ENCODE peak calls at places on chromosome 12, in five cellular contexts. S is endothelial cell of umbilical vein, G is A549, V is HCT116, B is HepG2. H is an unnamed sample.

GRCh38 chr12:83710851-83711250 is 1024.1 kb downstream of the TMTC2 start:
- DNase-seq in S (no peak), G (no peak), V (no peak), B (no peak), H (no peak)

GRCh38 chr12:131816495-131816894 is 11.7 kb upstream of the MMP17 start:
- DNase-seq in S (no peak), G (no peak), V (no peak), B (no peak), H (no peak)

GRCh38 chr12:22334696-22335290 is at the start of gene ST8SIA1:
- DNase-seq in S (no peak), G (no peak), V (no peak), B (peak; percentile 7), H (no peak)

GRCh38 chr12:108101605-108102175 is 27.4 kb upstream of the WSCD2 start:
- DNase-seq in S (no peak), G (no peak), V (no peak), B (no peak), H (no peak)

GRCh38 chr12:43795716-43796282 is 10.3 kb downstream of the TWF1 start:
- DNase-seq in S (no peak), G (peak; percentile 58), V (no peak), B (peak; percentile 60), H (no peak)

GRCh38 chr12:116370004-116370404 is 92.5 kb upstream of the MED13L start:
- DNase-seq in S (no peak), G (peak; percentile 75), V (no peak), B (no peak), H (no peak)

GRCh38 chr12:115325858-115326257 is 641.9 kb upstream of the TBX3 start:
- DNase-seq in S (no peak), G (no peak), V (no peak), B (no peak), H (no peak)

GRCh38 chr12:28611501-28611900 is 421.2 kb downstream of the CCDC91 start:
- DNase-seq in S (no peak), G (no peak), V (no peak), B (no peak), H (no peak)

GRCh38 chr12:25130741-25131188 is 64.2 kb downstream of the DNAI7 start:
- DNase-seq in S (peak; percentile 49), G (peak; percentile 44), V (peak; percentile 22), B (peak; percentile 31), H (peak; percentile 67)

GRCh38 chr12:1848741-1849140 is 28.4 kb downstream of the LRTM2 start:
- DNase-seq in S (no peak), G (no peak), V (no peak), B (no peak), H (peak; percentile 85)

GRCh38 chr12:40336573-40337199 is 111.9 kb downstream of the LRRK2 start:
- DNase-seq in S (peak; percentile 28), G (peak; percentile 27), V (no peak), B (peak; percentile 2), H (peak; percentile 30)

GRCh38 chr12:68559984-68560822 is 50.5 kb upstream of the RAP1B start:
- DNase-seq in S (peak; percentile 53), G (no peak), V (no peak), B (no peak), H (peak; percentile 79)

GRCh38 chr12:132356686-132357622 is 27.6 kb upstream of the GALNT9 start:
- DNase-seq in S (peak; percentile 51), G (peak; percentile 52), V (peak; percentile 22), B (no peak), H (peak; percentile 95)

GRCh38 chr12:132429122-132429931 is 60.6 kb upstream of the FBRSL1 start:
- DNase-seq in S (no peak), G (no peak), V (no peak), B (peak; percentile 20), H (peak; percentile 92)

GRCh38 chr12:15580431-15580830 is 208.8 kb downstream of the EPS8 start:
- DNase-seq in S (no peak), G (no peak), V (no peak), B (no peak), H (no peak)

GRCh38 chr12:107229827-107230226 is 136.5 kb upstream of the CRY1 start:
- DNase-seq in S (no peak), G (no peak), V (no peak), B (no peak), H (no peak)

GRCh38 chr12:65164244-65164643 is 5.1 kb upstream of the LEMD3 start:
- DNase-seq in S (no peak), G (no peak), V (no peak), B (no peak), H (no peak)

GRCh38 chr12:65163755-65164154 is 5.6 kb upstream of the LEMD3 start:
- DNase-seq in S (no peak), G (no peak), V (no peak), B (no peak), H (peak; percentile 61)

GRCh38 chr12:65168606-65169310 is 625 bp upstream of the LEMD3 start:
- DNase-seq in S (no peak), G (no peak), V (no peak), B (no peak), H (no peak)

GRCh38 chr12:65162609-65163008 is 6.8 kb upstream of the LEMD3 start:
- DNase-seq in S (no peak), G (no peak), V (no peak), B (no peak), H (no peak)

GRCh38 chr12:65164774-65165173 is 4.6 kb upstream of the LEMD3 start:
- DNase-seq in S (no peak), G (no peak), V (no peak), B (no peak), H (no peak)
- TF ChIP-seq POLR2A in S (no peak), G (no peak), V (no peak), B (no peak), H (no peak)

GRCh38 chr12:49340095-49340870 is 3.3 kb upstream of the C1QL4 start:
- DNase-seq in S (no peak), G (no peak), V (no peak), B (no peak), H (no peak)

GRCh38 chr12:49342914-49343731 is 3.6 kb upstream of the DNAJC22 start:
- DNase-seq in S (no peak), G (peak; percentile 35), V (no peak), B (no peak), H (no peak)

GRCh38 chr12:49341777-49342065 is 4.7 kb upstream of the C1QL4 start:
- DNase-seq in S (no peak), G (no peak), V (no peak), B (no peak), H (no peak)

GRCh38 chr12:49340971-49341776 is 4.2 kb upstream of the C1QL4 start:
- DNase-seq in S (no peak), G (no peak), V (no peak), B (no peak), H (no peak)

GRCh38 chr12:49342066-49342913 is 4.4 kb upstream of the DNAJC22 start:
- DNase-seq in S (peak; percentile 76), G (peak; percentile 95), V (peak; percentile 79), B (peak; percentile 86), H (peak; percentile 93)
- H3K4me3 ChIP-seq in S (peak overlapping the region; percentile 25), G (peak overlapping the region; percentile 48), V (peak overlapping the region; percentile 47), B (peak overlapping the region; percentile 71), H (no peak overlapping the region)

DNA sequence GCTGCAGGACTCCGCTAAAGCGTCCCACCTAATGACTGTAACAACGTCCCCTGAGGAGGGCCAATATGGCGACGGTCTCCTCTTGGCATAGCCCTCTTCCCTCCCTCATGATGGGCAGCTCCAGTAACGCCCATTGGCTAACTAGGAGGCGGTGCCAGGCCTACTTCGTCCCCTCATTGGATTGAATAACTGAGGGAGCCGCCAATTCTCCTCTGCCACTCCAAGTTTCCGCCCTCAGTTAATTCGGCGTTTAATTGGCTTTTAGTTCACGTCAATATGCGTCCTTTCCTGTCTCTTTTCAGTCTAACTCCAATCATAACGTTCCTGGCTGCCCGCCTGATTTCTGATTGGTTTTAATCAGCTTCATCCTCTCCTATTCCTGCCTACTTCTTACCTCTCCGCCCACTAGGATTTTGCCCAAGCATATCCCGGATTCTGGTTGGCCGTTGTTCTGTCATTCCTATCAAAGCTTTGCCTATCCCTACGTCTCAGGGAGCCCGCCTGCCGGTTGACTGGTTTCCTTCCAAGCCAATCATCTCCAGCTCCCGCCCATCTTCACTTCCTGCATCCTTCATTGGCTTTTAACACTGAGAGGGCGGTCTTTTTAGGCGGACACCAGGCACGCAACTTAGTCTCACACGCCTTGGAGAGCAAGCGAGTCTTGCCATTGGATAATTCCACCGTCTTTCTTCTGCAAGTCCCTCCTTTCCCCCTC is 430 bp upstream of the SP1 start:
- DNase-seq in S (peak; percentile 100), G (peak; percentile 100), V (peak; percentile 100), B (peak; percentile 100), H (peak; percentile 100)
- TF ChIP-seq POLR2A in S (peak; percentile 90), G (peak; percentile 82), V (no peak), B (peak; percentile 45), H (peak; percentile 97)

GRCh38 chr12:57534250-57534649 is 11.6 kb downstream of the MBD6 start:
- DNase-seq in S (no peak), G (no peak), V (no peak), B (no peak), H (no peak)

GRCh38 chr12:57533108-57533507 is 10.5 kb downstream of the MBD6 start:
- DNase-seq in S (no peak), G (no peak), V (no peak), B (no peak), H (no peak)

GRCh38 chr12:57536597-57536942 is 10.4 kb downstream of the DCTN2 start:
- DNase-seq in S (no peak), G (no peak), V (no peak), B (no peak), H (no peak)

GRCh38 chr12:57534991-57535543 is 11.9 kb downstream of the DCTN2 start:
- DNase-seq in S (no peak), G (no peak), V (no peak), B (no peak), H (no peak)

GRCh38 chr12:57535764-57536596 is 11.0 kb downstream of the DCTN2 start:
- DNase-seq in S (no peak), G (no peak), V (no peak), B (no peak), H (no peak)
- H3K4me3 ChIP-seq in S (no peak overlapping the region), G (no peak overlapping the region), V (no peak overlapping the region), B (no peak overlapping the region), H (no peak overlapping the region)

H was measured in NB4.